ENCODE peak calls at places on chromosomes 4 and X, in four cellular contexts. One of them, this sample, is unnamed.

GRCh38 chrX:20252392-20253231 is 14.1 kb downstream of the RPS6KA3 start:
- DNase-seq in H9: peak; percentile 55
- DNase-seq in H1: peak; percentile 82
- DNase-seq in neuronal stem cell: no peak
- DNase-seq in this sample: peak; percentile 45

GRCh38 chr4:53574528-53574927 is 16.8 kb downstream of the LNX1 start:
- DNase-seq in neuronal stem cell: no peak
- DNase-seq in H9: no peak
- DNase-seq in H1: no peak
- DNase-seq in this sample: no peak

GRCh38 chrX:103585421-103586313 is at the start of gene TCEAL4:
- DNase-seq in H1: peak; percentile 52
- DNase-seq in H9: peak; percentile 83
- DNase-seq in neuronal stem cell: no peak
- DNase-seq in this sample: no peak

GRCh38 chrX:41457618-41458192 is 10.6 kb downstream of the NYX start:
- DNase-seq in H1: peak; percentile 65
- DNase-seq in neuronal stem cell: no peak
- DNase-seq in H9: no peak
- DNase-seq in this sample: no peak

GRCh38 chr4:102454278-102454677 is 46.9 kb upstream of the NFKB1 start:
- DNase-seq in H9: no peak
- DNase-seq in neuronal stem cell: no peak
- DNase-seq in H1: no peak
- DNase-seq in this sample: no peak

GRCh38 chr4:55661398-55662056 is 25.4 kb upstream of the NMU start:
- DNase-seq in H1: no peak
- DNase-seq in neuronal stem cell: no peak
- DNase-seq in H9: no peak
- DNase-seq in this sample: no peak

GRCh38 chrX:133370719-133371275 is 44.5 kb downstream of the GPC4 start:
- DNase-seq in H1: no peak
- DNase-seq in neuronal stem cell: no peak
- DNase-seq in H9: no peak
- DNase-seq in this sample: no peak

GRCh38 chr4:12270546-12270945 is 841.9 kb upstream of the HS3ST1 start:
- DNase-seq in H1: no peak
- DNase-seq in neuronal stem cell: no peak
- DNase-seq in H9: no peak
- DNase-seq in this sample: no peak

GRCh38 chr4:13953083-13953482 is 325.6 kb upstream of the BOD1L1 start:
- DNase-seq in H9: no peak
- DNase-seq in H1: no peak
- DNase-seq in neuronal stem cell: no peak
- DNase-seq in this sample: no peak
- H3K79me1 ChIP-seq in H9: no peaks in the 10 kb centered on the region
- H3K79me1 ChIP-seq in H1: no peaks in the 10 kb centered on the region
- H3K79me1 ChIP-seq in neuronal stem cell: no peaks in the 10 kb centered on the region
- H3K79me1 ChIP-seq in this sample: no peaks in the 10 kb centered on the region

DNA sequence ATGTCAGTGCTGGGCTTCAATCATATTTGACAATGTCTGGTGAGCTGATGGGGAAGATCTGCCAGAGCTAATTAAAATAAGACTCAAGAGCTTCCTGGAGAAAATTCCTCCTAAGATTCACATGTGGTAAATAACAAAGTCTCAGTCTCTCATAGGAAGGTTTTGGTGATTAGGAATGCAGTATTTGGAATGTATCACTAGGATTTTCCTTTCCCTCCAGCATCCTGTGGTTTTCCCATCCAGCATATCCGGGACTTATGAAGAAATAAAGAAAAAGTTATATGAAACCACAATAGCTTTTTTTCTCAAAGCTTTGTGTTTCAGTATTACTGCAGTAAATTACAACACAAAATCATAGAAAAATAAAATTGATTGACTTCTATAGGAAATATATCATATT is 1597.1 kb downstream of the ADGRL3 start:
- DNase-seq in neuronal stem cell: no peak
- DNase-seq in H1: no peak
- DNase-seq in H9: no peak
- DNase-seq in this sample: no peak
- H3K79me1 ChIP-seq in neuronal stem cell: no peaks in the 10 kb centered on the region
- H3K79me1 ChIP-seq in H1: no peaks in the 10 kb centered on the region
- H3K79me1 ChIP-seq in H9: no peaks in the 10 kb centered on the region
- H3K79me1 ChIP-seq in this sample: no peaks in the 10 kb centered on the region

GRCh38 chr4:3502941-3503936 is 29.0 kb downstream of the LRPAP1 start:
- DNase-seq in neuronal stem cell: no peak
- DNase-seq in H9: no peak
- DNase-seq in H1: no peak
- DNase-seq in this sample: no peak
- H3K79me1 ChIP-seq in neuronal stem cell: peaks cover 20% of the 10 kb centered on the region
- H3K79me1 ChIP-seq in H9: no peaks in the 10 kb centered on the region
- H3K79me1 ChIP-seq in H1: peaks cover under 1% of the 10 kb centered on the region
- H3K79me1 ChIP-seq in this sample: peaks cover 4% of the 10 kb centered on the region

DNA sequence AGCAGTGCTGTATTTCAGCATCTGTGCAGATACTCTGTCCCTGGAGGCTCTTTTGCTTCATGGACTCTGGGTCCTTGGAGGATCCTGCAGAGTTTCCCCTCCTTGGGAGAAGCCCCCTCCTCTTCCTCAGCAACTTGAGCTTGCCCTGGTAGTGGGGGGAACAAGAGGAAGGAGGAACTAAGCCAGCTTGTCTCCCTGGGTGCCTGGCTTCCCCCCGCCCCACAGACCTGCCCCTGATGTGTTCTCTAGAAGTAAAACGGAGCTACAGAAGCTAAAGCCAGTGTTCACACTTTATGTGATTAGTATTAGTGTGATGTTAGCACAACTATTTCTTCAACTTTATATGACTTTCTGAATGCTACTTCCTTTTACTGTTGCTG is 10.6 kb downstream of the RGS12 start:
- DNase-seq in H1: no peak
- DNase-seq in neuronal stem cell: no peak
- DNase-seq in H9: peak; percentile 21
- DNase-seq in this sample: no peak
- H3K79me1 ChIP-seq in H1: peaks cover 12% of the 10 kb centered on the region
- H3K79me1 ChIP-seq in neuronal stem cell: peaks cover 17% of the 10 kb centered on the region
- H3K79me1 ChIP-seq in H9: no peaks in the 10 kb centered on the region
- H3K79me1 ChIP-seq in this sample: peaks cover 88% of the 10 kb centered on the region

DNA sequence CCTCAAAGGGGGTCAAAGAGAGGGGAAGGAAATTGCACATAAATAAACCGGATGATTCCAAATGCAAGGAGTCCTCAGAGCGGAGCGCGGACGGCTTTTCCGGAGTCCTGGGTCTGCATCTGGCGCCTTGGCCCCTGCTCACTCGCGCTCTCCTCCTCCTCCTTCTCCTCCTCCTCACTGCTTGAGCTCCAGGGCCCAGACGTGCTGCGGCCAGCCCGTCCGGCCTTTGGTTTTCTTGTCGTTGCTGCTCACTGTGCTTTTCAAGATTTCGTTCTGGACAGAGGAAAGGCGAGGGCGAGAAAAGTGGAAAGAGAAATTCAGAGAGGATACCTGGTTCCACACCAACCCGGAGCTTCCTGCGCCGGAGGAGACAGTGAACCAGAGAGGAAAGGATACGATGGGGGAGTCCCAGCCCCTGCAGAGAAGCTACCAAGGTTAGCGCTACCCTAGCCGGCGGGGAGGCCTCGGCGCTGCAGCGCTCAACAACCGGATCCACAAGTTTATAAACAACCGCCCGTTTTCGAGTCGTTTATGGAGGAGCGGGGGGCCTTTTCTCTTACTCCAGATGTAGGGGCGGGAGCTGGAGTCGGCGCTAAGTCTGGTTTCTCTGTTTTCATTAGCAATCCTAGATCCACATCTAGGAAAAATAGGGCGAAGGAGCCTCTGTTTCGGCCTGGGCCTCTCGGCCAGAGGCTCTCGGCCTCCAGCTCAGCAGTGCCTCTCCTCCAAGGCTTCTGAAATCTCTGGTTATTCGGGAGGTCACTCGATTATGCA is 2.7 kb downstream of the HAND2 start:
- DNase-seq in H1: peak; percentile 75
- DNase-seq in neuronal stem cell: no peak
- DNase-seq in H9: peak; percentile 77
- DNase-seq in this sample: no peak
- H3K79me1 ChIP-seq in H1: no peaks in the 10 kb centered on the region
- H3K79me1 ChIP-seq in neuronal stem cell: no peaks in the 10 kb centered on the region
- H3K79me1 ChIP-seq in H9: no peaks in the 10 kb centered on the region
- H3K79me1 ChIP-seq in this sample: no peaks in the 10 kb centered on the region

GRCh38 chr4:906311-907102 is 25.6 kb downstream of the GAK start:
- DNase-seq in neuronal stem cell: no peak
- DNase-seq in H1: no peak
- DNase-seq in H9: no peak
- DNase-seq in this sample: no peak

GRCh38 chr4:907691-908437 is 24.3 kb downstream of the GAK start:
- DNase-seq in neuronal stem cell: no peak
- DNase-seq in H1: no peak
- DNase-seq in H9: no peak
- DNase-seq in this sample: peak; percentile 65

GRCh38 chr4:907103-907400 is 25.1 kb downstream of the GAK start:
- DNase-seq in H9: no peak
- DNase-seq in neuronal stem cell: no peak
- DNase-seq in H1: no peak
- DNase-seq in this sample: no peak

GRCh38 chr4:903066-904046 is 28.8 kb downstream of the GAK start:
- DNase-seq in neuronal stem cell: no peak
- DNase-seq in H1: no peak
- DNase-seq in H9: no peak
- DNase-seq in this sample: no peak

GRCh38 chr4:905485-906214 is 26.5 kb downstream of the GAK start:
- DNase-seq in H1: no peak
- DNase-seq in H9: no peak
- DNase-seq in neuronal stem cell: no peak
- DNase-seq in this sample: no peak
- H3K79me1 ChIP-seq in H1: peaks cover 8% of the 10 kb centered on the region
- H3K79me1 ChIP-seq in H9: no peaks in the 10 kb centered on the region
- H3K79me1 ChIP-seq in neuronal stem cell: peaks cover 11% of the 10 kb centered on the region
- H3K79me1 ChIP-seq in this sample: peaks cover 20% of the 10 kb centered on the region

GRCh38 chr4:1988327-1988724 is 20.4 kb downstream of the NELFA start:
- DNase-seq in H9: no peak
- DNase-seq in neuronal stem cell: no peak
- DNase-seq in H1: no peak
- DNase-seq in this sample: no peak
- H3K79me1 ChIP-seq in H9: peaks cover 10% of the 10 kb centered on the region
- H3K79me1 ChIP-seq in neuronal stem cell: peaks cover 20% of the 10 kb centered on the region
- H3K79me1 ChIP-seq in H1: peaks cover 14% of the 10 kb centered on the region
- H3K79me1 ChIP-seq in this sample: peaks cover 15% of the 10 kb centered on the region

DNA sequence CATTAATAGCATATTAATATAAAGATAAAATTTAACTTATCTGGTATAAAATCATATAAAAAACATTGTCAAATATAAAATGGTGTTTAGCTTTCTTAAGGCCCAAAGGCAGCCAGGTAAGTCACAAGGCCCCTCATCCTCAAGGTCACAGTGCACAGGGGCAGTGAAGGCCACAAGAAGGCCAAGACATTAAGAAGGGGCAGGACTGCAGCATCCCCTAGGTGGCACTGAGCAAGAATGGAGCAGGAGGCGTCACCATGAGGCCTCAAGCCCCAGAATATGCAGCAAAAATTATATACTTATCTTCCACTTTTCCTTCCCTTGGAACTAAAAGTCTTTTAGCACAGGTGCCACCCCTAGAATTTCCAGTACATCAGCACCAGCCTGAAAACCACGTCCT is 49.5 kb upstream of the MAGEA8 start:
- DNase-seq in H9: no peak
- DNase-seq in neuronal stem cell: no peak
- DNase-seq in H1: no peak
- DNase-seq in this sample: no peak
- H3K79me1 ChIP-seq in H9: no peaks in the 10 kb centered on the region
- H3K79me1 ChIP-seq in neuronal stem cell: no peaks in the 10 kb centered on the region
- H3K79me1 ChIP-seq in H1: no peaks in the 10 kb centered on the region
- H3K79me1 ChIP-seq in this sample: no peaks in the 10 kb centered on the region